ENCODE peak calls at places on chromosome 1, in eight cellular contexts. One of them, this sample, is unnamed.

GRCh38 chr1:47812848-47813508 is 184.2 kb downstream of the TRABD2B start:
- DNase-seq in suprapubic skin: no peak
- DNase-seq in left ventricle myocardium inferior: no peak
- DNase-seq in body of pancreas: no peak
- DNase-seq in fibroblast of lung: no peak
- DNase-seq in heart right ventricle: no peak
- DNase-seq in Panc1: no peak
- DNase-seq in pancreas: no peak
- DNase-seq in this sample: no peak

GRCh38 chr1:220797553-220797952 is 10.8 kb downstream of the MTARC1 start:
- DNase-seq in suprapubic skin: no peak
- DNase-seq in Panc1: no peak
- DNase-seq in left ventricle myocardium inferior: no peak
- DNase-seq in body of pancreas: no peak
- DNase-seq in heart right ventricle: no peak
- DNase-seq in fibroblast of lung: no peak
- DNase-seq in pancreas: no peak
- DNase-seq in this sample: no peak

GRCh38 chr1:55127827-55128343 is 87.3 kb downstream of the USP24 start:
- DNase-seq in Panc1: no peak
- DNase-seq in heart right ventricle: no peak
- DNase-seq in suprapubic skin: no peak
- DNase-seq in left ventricle myocardium inferior: no peak
- DNase-seq in body of pancreas: no peak
- DNase-seq in pancreas: no peak
- DNase-seq in fibroblast of lung: peak
- DNase-seq in this sample: no peak

GRCh38 chr1:225464851-225465792 is 37.3 kb upstream of the LBR start:
- DNase-seq in left ventricle myocardium inferior: no peak
- DNase-seq in suprapubic skin: peak
- DNase-seq in fibroblast of lung: no peak
- DNase-seq in body of pancreas: no peak
- DNase-seq in Panc1: no peak
- DNase-seq in heart right ventricle: no peak
- DNase-seq in pancreas: no peak
- DNase-seq in this sample: no peak

GRCh38 chr1:36522461-36523229 is 39.9 kb upstream of the CSF3R start:
- DNase-seq in suprapubic skin: no peak
- DNase-seq in left ventricle myocardium inferior: no peak
- DNase-seq in body of pancreas: no peak
- DNase-seq in pancreas: no peak
- DNase-seq in Panc1: no peak
- DNase-seq in heart right ventricle: no peak
- DNase-seq in fibroblast of lung: no peak
- DNase-seq in this sample: no peak

GRCh38 chr1:4137621-4138390 is 237.7 kb upstream of the C1orf174 start:
- DNase-seq in fibroblast of lung: no peak
- DNase-seq in Panc1: no peak
- DNase-seq in body of pancreas: no peak
- DNase-seq in suprapubic skin: no peak
- DNase-seq in left ventricle myocardium inferior: no peak
- DNase-seq in heart right ventricle: no peak
- DNase-seq in pancreas: no peak
- DNase-seq in this sample: no peak

GRCh38 chr1:214146523-214146922 is 134.4 kb upstream of the SMYD2 start:
- DNase-seq in suprapubic skin: no peak
- DNase-seq in left ventricle myocardium inferior: no peak
- DNase-seq in heart right ventricle: no peak
- DNase-seq in fibroblast of lung: no peak
- DNase-seq in Panc1: no peak
- DNase-seq in body of pancreas: no peak
- DNase-seq in pancreas: no peak
- DNase-seq in this sample: no peak

GRCh38 chr1:108639899-108640560 is 20.9 kb downstream of the HENMT1 start:
- DNase-seq in body of pancreas: no peak
- DNase-seq in fibroblast of lung: no peak
- DNase-seq in heart right ventricle: no peak
- DNase-seq in Panc1: no peak
- DNase-seq in suprapubic skin: no peak
- DNase-seq in left ventricle myocardium inferior: no peak
- DNase-seq in pancreas: no peak
- DNase-seq in this sample: no peak

GRCh38 chr1:94061513-94062443 is 59.2 kb downstream of the ABCA4 start:
- DNase-seq in pancreas: no peak
- DNase-seq in body of pancreas: peak
- DNase-seq in suprapubic skin: peak
- DNase-seq in fibroblast of lung: peak
- DNase-seq in Panc1: peak
- DNase-seq in left ventricle myocardium inferior: peak
- DNase-seq in heart right ventricle: peak
- DNase-seq in this sample: peak

GRCh38 chr1:198298653-198299052 is 141.9 kb downstream of the NEK7 start:
- DNase-seq in body of pancreas: no peak
- DNase-seq in suprapubic skin: no peak
- DNase-seq in left ventricle myocardium inferior: no peak
- DNase-seq in heart right ventricle: no peak
- DNase-seq in fibroblast of lung: no peak
- DNase-seq in Panc1: no peak
- DNase-seq in pancreas: no peak
- DNase-seq in this sample: no peak

GRCh38 chr1:201888282-201889033 is at the start of gene SHISA4:
- DNase-seq in pancreas: peak
- DNase-seq in body of pancreas: peak
- DNase-seq in suprapubic skin: peak
- DNase-seq in fibroblast of lung: peak
- DNase-seq in Panc1: no peak
- DNase-seq in left ventricle myocardium inferior: peak
- DNase-seq in heart right ventricle: peak
- DNase-seq in this sample: peak

GRCh38 chr1:37734629-37735591 is 30.0 kb downstream of the EPHA10 start:
- DNase-seq in suprapubic skin: no peak
- DNase-seq in heart right ventricle: no peak
- DNase-seq in Panc1: no peak
- DNase-seq in body of pancreas: no peak
- DNase-seq in left ventricle myocardium inferior: no peak
- DNase-seq in pancreas: no peak
- DNase-seq in fibroblast of lung: no peak
- DNase-seq in this sample: no peak

GRCh38 chr1:17031436-17031835 is 19.7 kb upstream of the ATP13A2 start:
- DNase-seq in pancreas: no peak
- DNase-seq in body of pancreas: no peak
- DNase-seq in heart right ventricle: no peak
- DNase-seq in left ventricle myocardium inferior: no peak
- DNase-seq in suprapubic skin: no peak
- DNase-seq in fibroblast of lung: no peak
- DNase-seq in Panc1: no peak
- DNase-seq in this sample: no peak

GRCh38 chr1:244207042-244207934 is 156.2 kb downstream of the ZBTB18 start:
- DNase-seq in heart right ventricle: no peak
- DNase-seq in pancreas: no peak
- DNase-seq in fibroblast of lung: peak
- DNase-seq in Panc1: no peak
- DNase-seq in left ventricle myocardium inferior: peak
- DNase-seq in body of pancreas: no peak
- DNase-seq in suprapubic skin: no peak
- DNase-seq in this sample: no peak

GRCh38 chr1:85268801-85269585 is 7.4 kb downstream of the BCL10 start:
- DNase-seq in suprapubic skin: no peak
- DNase-seq in body of pancreas: no peak
- DNase-seq in heart right ventricle: no peak
- DNase-seq in Panc1: no peak
- DNase-seq in left ventricle myocardium inferior: no peak
- DNase-seq in fibroblast of lung: no peak
- DNase-seq in pancreas: no peak
- DNase-seq in this sample: no peak

GRCh38 chr1:3925762-3926161 is 25.7 kb upstream of the C1orf174 start:
- DNase-seq in pancreas: no peak
- DNase-seq in Panc1: no peak
- DNase-seq in heart right ventricle: no peak
- DNase-seq in body of pancreas: no peak
- DNase-seq in suprapubic skin: no peak
- DNase-seq in fibroblast of lung: no peak
- DNase-seq in left ventricle myocardium inferior: no peak
- DNase-seq in this sample: peak

GRCh38 chr1:44964396-44964795 is 22.0 kb downstream of the EIF2B3 start:
- DNase-seq in pancreas: no peak
- DNase-seq in heart right ventricle: no peak
- DNase-seq in body of pancreas: no peak
- DNase-seq in suprapubic skin: no peak
- DNase-seq in left ventricle myocardium inferior: no peak
- DNase-seq in fibroblast of lung: no peak
- DNase-seq in Panc1: no peak
- DNase-seq in this sample: no peak

GRCh38 chr1:184945034-184945433 is 29.3 kb downstream of the NIBAN1 start:
- DNase-seq in suprapubic skin: no peak
- DNase-seq in pancreas: no peak
- DNase-seq in left ventricle myocardium inferior: no peak
- DNase-seq in Panc1: no peak
- DNase-seq in heart right ventricle: no peak
- DNase-seq in body of pancreas: no peak
- DNase-seq in fibroblast of lung: peak
- DNase-seq in this sample: no peak
- H3K27ac ChIP-seq in suprapubic skin: no peak
- H3K27ac ChIP-seq in pancreas: no peak
- H3K27ac ChIP-seq in left ventricle myocardium inferior: peak
- H3K27ac ChIP-seq in Panc1: no peak
- H3K27ac ChIP-seq in heart right ventricle: peak
- H3K27ac ChIP-seq in body of pancreas: peak
- H3K27ac ChIP-seq in fibroblast of lung: no peak
- H3K27ac ChIP-seq in this sample: no peak

GRCh38 chr1:170271430-170271829 is 125.7 kb downstream of the NTMT2 start:
- DNase-seq in body of pancreas: no peak
- DNase-seq in suprapubic skin: no peak
- DNase-seq in Panc1: no peak
- DNase-seq in fibroblast of lung: no peak
- DNase-seq in pancreas: no peak
- DNase-seq in heart right ventricle: no peak
- DNase-seq in left ventricle myocardium inferior: no peak
- DNase-seq in this sample: no peak

GRCh38 chr1:170261669-170262068 is 115.9 kb downstream of the NTMT2 start:
- DNase-seq in body of pancreas: no peak
- DNase-seq in fibroblast of lung: peak
- DNase-seq in pancreas: no peak
- DNase-seq in heart right ventricle: no peak
- DNase-seq in left ventricle myocardium inferior: no peak
- DNase-seq in Panc1: no peak
- DNase-seq in suprapubic skin: no peak
- DNase-seq in this sample: no peak

GRCh38 chr1:170262540-170262939 is 116.8 kb downstream of the NTMT2 start:
- DNase-seq in Panc1: no peak
- DNase-seq in body of pancreas: no peak
- DNase-seq in left ventricle myocardium inferior: no peak
- DNase-seq in suprapubic skin: no peak
- DNase-seq in pancreas: no peak
- DNase-seq in fibroblast of lung: no peak
- DNase-seq in heart right ventricle: no peak
- DNase-seq in this sample: no peak

GRCh38 chr1:170265234-170265633 is 119.5 kb downstream of the NTMT2 start:
- DNase-seq in left ventricle myocardium inferior: no peak
- DNase-seq in heart right ventricle: no peak
- DNase-seq in suprapubic skin: no peak
- DNase-seq in fibroblast of lung: no peak
- DNase-seq in Panc1: no peak
- DNase-seq in body of pancreas: no peak
- DNase-seq in pancreas: no peak
- DNase-seq in this sample: no peak

GRCh38 chr1:170267317-170267716 is 121.6 kb downstream of the NTMT2 start:
- DNase-seq in heart right ventricle: no peak
- DNase-seq in body of pancreas: no peak
- DNase-seq in suprapubic skin: no peak
- DNase-seq in left ventricle myocardium inferior: no peak
- DNase-seq in pancreas: no peak
- DNase-seq in Panc1: no peak
- DNase-seq in fibroblast of lung: peak
- DNase-seq in this sample: no peak
- H3K4me3 ChIP-seq in heart right ventricle: no peak
- H3K4me3 ChIP-seq in body of pancreas: no peak
- H3K4me3 ChIP-seq in suprapubic skin: no peak
- H3K4me3 ChIP-seq in left ventricle myocardium inferior: no peak
- H3K4me3 ChIP-seq in pancreas: no peak
- H3K4me3 ChIP-seq in Panc1: no peak
- H3K4me3 ChIP-seq in fibroblast of lung: no peak
- H3K4me3 ChIP-seq in this sample: no peak

DNA sequence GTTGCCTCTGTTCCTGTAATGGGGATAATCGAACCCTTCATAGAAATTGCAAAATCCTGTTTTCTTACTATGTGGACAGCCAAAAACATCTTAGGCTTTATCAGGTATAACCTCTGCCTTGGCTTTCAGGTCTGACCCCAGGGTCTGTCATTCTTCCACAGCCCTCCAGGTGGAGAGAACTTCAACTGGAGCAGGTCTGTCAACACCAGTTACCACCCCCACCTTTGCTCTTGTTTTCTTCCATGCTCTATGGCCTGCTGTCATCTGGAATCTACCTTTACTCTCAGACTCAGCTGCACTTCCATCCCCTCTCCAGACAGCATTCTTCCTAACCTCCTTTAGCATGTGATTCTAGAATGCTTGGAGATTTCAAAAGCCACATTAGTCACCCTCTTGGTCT is 10.4 kb upstream of the GJA9 start:
- DNase-seq in body of pancreas: no peak
- DNase-seq in pancreas: no peak
- DNase-seq in Panc1: no peak
- DNase-seq in heart right ventricle: no peak
- DNase-seq in left ventricle myocardium inferior: no peak
- DNase-seq in suprapubic skin: no peak
- DNase-seq in fibroblast of lung: no peak
- DNase-seq in this sample: no peak
- TF ChIP-seq CTCF in body of pancreas: no peak
- TF ChIP-seq CTCF in pancreas: no peak
- TF ChIP-seq CTCF in Panc1: no peak
- TF ChIP-seq CTCF in heart right ventricle: no peak
- TF ChIP-seq CTCF in left ventricle myocardium inferior: no peak
- TF ChIP-seq CTCF in suprapubic skin: no peak
- TF ChIP-seq CTCF in fibroblast of lung: no peak
- TF ChIP-seq CTCF in this sample: no peak

GRCh38 chr1:209646558-209646957 is 5.7 kb downstream of the LAMB3 start:
- DNase-seq in pancreas: no peak
- DNase-seq in fibroblast of lung: peak
- DNase-seq in suprapubic skin: no peak
- DNase-seq in Panc1: no peak
- DNase-seq in heart right ventricle: no peak
- DNase-seq in left ventricle myocardium inferior: no peak
- DNase-seq in body of pancreas: no peak
- DNase-seq in this sample: no peak

GRCh38 chr1:209647212-209647611 is 5.0 kb downstream of the LAMB3 start:
- DNase-seq in fibroblast of lung: no peak
- DNase-seq in left ventricle myocardium inferior: no peak
- DNase-seq in heart right ventricle: no peak
- DNase-seq in suprapubic skin: no peak
- DNase-seq in Panc1: no peak
- DNase-seq in body of pancreas: no peak
- DNase-seq in pancreas: no peak
- DNase-seq in this sample: no peak

GRCh38 chr1:209650454-209650853 is 1.8 kb downstream of the LAMB3 start:
- DNase-seq in heart right ventricle: no peak
- DNase-seq in pancreas: no peak
- DNase-seq in left ventricle myocardium inferior: no peak
- DNase-seq in suprapubic skin: no peak
- DNase-seq in fibroblast of lung: no peak
- DNase-seq in body of pancreas: no peak
- DNase-seq in Panc1: no peak
- DNase-seq in this sample: no peak

GRCh38 chr1:209648931-209649776 is 3.1 kb downstream of the LAMB3 start:
- DNase-seq in fibroblast of lung: peak
- DNase-seq in pancreas: no peak
- DNase-seq in left ventricle myocardium inferior: no peak
- DNase-seq in heart right ventricle: no peak
- DNase-seq in suprapubic skin: no peak
- DNase-seq in body of pancreas: no peak
- DNase-seq in Panc1: peak
- DNase-seq in this sample: no peak

GRCh38 chr1:209648366-209648765 is 3.9 kb downstream of the LAMB3 start:
- DNase-seq in Panc1: no peak
- DNase-seq in suprapubic skin: no peak
- DNase-seq in fibroblast of lung: no peak
- DNase-seq in left ventricle myocardium inferior: no peak
- DNase-seq in heart right ventricle: no peak
- DNase-seq in pancreas: no peak
- DNase-seq in body of pancreas: no peak
- DNase-seq in this sample: no peak
- H3K27ac ChIP-seq in Panc1: no peak
- H3K27ac ChIP-seq in suprapubic skin: no peak
- H3K27ac ChIP-seq in fibroblast of lung: no peak
- H3K27ac ChIP-seq in left ventricle myocardium inferior: peak
- H3K27ac ChIP-seq in heart right ventricle: peak
- H3K27ac ChIP-seq in pancreas: no peak
- H3K27ac ChIP-seq in body of pancreas: peak
- H3K27ac ChIP-seq in this sample: peak

This sample was measured in upper lobe of right lung.